ENCODE peak calls at places on chromosome 10, in five cellular contexts. L is cardiac muscle cell, G is T follicular helper cell, M is MCF 10A, Y is natural killer cell. N is an unnamed sample.

GRCh38 chr10:72274730-72275350 is 1.1 kb downstream of the DDIT4 start:
- DNase-seq in L (peak), G (no peak), M (peak), Y (peak), N (peak)

GRCh38 chr10:46296629-46297275 is 10.0 kb downstream of the ANTXRL start:
- DNase-seq in L (no peak), G (no peak), M (no peak), Y (no peak), N (no peak)

GRCh38 chr10:71727429-71728217 is 8.0 kb upstream of the C10orf105 start:
- DNase-seq in L (peak), G (peak), M (peak), Y (peak), N (peak)

GRCh38 chr10:71771821-71772617 is 1.3 kb downstream of the VSIR start:
- DNase-seq in L (peak), G (peak), M (peak), Y (no peak), N (peak)

GRCh38 chr10:70357447-70358035 is 24.9 kb downstream of the LRRC20 start:
- DNase-seq in L (no peak), G (no peak), M (peak), Y (no peak), N (no peak)

GRCh38 chr10:125142946-125143345 is 17.4 kb downstream of the CTBP2 start:
- DNase-seq in L (no peak), G (no peak), M (no peak), Y (no peak), N (no peak)

GRCh38 chr10:38212460-38212859 is 118.3 kb downstream of the ZNF37A start:
- DNase-seq in L (no peak), G (no peak), M (no peak), Y (no peak), N (no peak)

GRCh38 chr10:14325325-14325955 is 5.3 kb downstream of the FRMD4A start:
- DNase-seq in L (peak), G (peak), M (peak), Y (no peak), N (no peak)